ENCODE peak calls at places on chromosomes 12 and 14, in five cellular contexts. E is AG10803, I is BJ, X is right lobe of liver, R is bronchial epithelial cell. O is an unnamed sample.

GRCh38 chr14:71931492-71932228 is 569 bp upstream of the RGS6 start:
- DNase-seq in E (no peak), I (no peak), X (no peak), R (peak; percentile 2), O (no peak)

GRCh38 chr12:124837958-124838803 is 25.5 kb downstream of the SCARB1 start:
- DNase-seq in E (peak; percentile 99), I (peak; percentile 95), X (peak; percentile 95), R (peak; percentile 96), O (peak; percentile 97)

GRCh38 chr12:107929436-107929835 is 154.9 kb downstream of the ASCL4 start:
- DNase-seq in E (peak; percentile 31), I (no peak), X (no peak), R (peak; percentile 28), O (no peak)

GRCh38 chr12:6535960-6536847 is 1.9 kb downstream of the GAPDH start:
- DNase-seq in E (no peak), I (no peak), X (no peak), R (no peak), O (peak; percentile 64)

GRCh38 chr12:5522358-5523335 is 90.7 kb downstream of the NTF3 start:
- DNase-seq in E (no peak), I (no peak), X (no peak), R (no peak), O (no peak)

GRCh38 chr12:47791351-47791746 is 18.3 kb downstream of the SLC48A1 start:
- DNase-seq in E (no peak), I (no peak), X (no peak), R (no peak), O (no peak)

GRCh38 chr12:66596189-66596588 is 82.7 kb downstream of the GRIP1 start:
- DNase-seq in E (peak; percentile 2), I (no peak), X (no peak), R (peak; percentile 67), O (no peak)

GRCh38 chr14:28777773-28778606 is 11.4 kb downstream of the FOXG1 start:
- DNase-seq in E (no peak), I (no peak), X (no peak), R (no peak), O (no peak)

GRCh38 chr12:47277972-47278448 is 198.3 kb upstream of the AMIGO2 start:
- DNase-seq in E (peak; percentile 95), I (peak; percentile 52), X (no peak), R (peak; percentile 98), O (peak; percentile 90)

GRCh38 chr14:34562776-34563150 is 23.3 kb upstream of the EAPP start:
- DNase-seq in E (no peak), I (no peak), X (no peak), R (no peak), O (no peak)

GRCh38 chr12:108630481-108631207 is 3.0 kb downstream of the SELPLG start:
- DNase-seq in E (peak; percentile 77), I (peak; percentile 84), X (no peak), R (peak; percentile 88), O (peak; percentile 89)

GRCh38 chr14:34592623-34593022 is 37.3 kb downstream of the SNX6 start:
- DNase-seq in E (no peak), I (no peak), X (peak; percentile 7), R (no peak), O (no peak)

GRCh38 chr12:89384050-89384749 is 31.9 kb upstream of the DUSP6 start:
- DNase-seq in E (peak; percentile 98), I (peak; percentile 92), X (peak; percentile 76), R (peak; percentile 81), O (no peak)

GRCh38 chr12:116370004-116370404 is 92.5 kb upstream of the MED13L start:
- DNase-seq in E (peak; percentile 94), I (peak; percentile 77), X (no peak), R (no peak), O (peak; percentile 91)

GRCh38 chr12:94815958-94816357 is 165.6 kb upstream of the TMCC3 start:
- DNase-seq in E (no peak), I (no peak), X (no peak), R (no peak), O (no peak)

GRCh38 chr12:54369597-54370217 is 5.4 kb upstream of the GPR84 start:
- DNase-seq in E (no peak), I (no peak), X (no peak), R (no peak), O (peak; percentile 58)

GRCh38 chr14:37791384-37792036 is 196.1 kb downstream of the TTC6 start:
- DNase-seq in E (no peak), I (no peak), X (no peak), R (no peak), O (no peak)

GRCh38 chr14:65412881-65413738 is 580 bp downstream of the FUT8 start:
- DNase-seq in E (peak; percentile 72), I (no peak), X (peak; percentile 51), R (peak; percentile 36), O (peak; percentile 88)

GRCh38 chr14:74618078-74618952 is 6.3 kb upstream of the LTBP2 start:
- DNase-seq in E (peak; percentile 84), I (no peak), X (peak; percentile 86), R (peak; percentile 89), O (peak; percentile 47)

GRCh38 chr12:14948672-14949071 is 10.3 kb upstream of the ERP27 start:
- DNase-seq in E (peak; percentile 82), I (no peak), X (no peak), R (peak; percentile 73), O (no peak)
- H3K4me3 ChIP-seq in E (no peak overlapping the region), I (no peak overlapping the region), X (no peak overlapping the region), R (no peak overlapping the region), O (peak overlapping the region; percentile 42)

GRCh38 chr14:80212025-80212402 is 710 bp upstream of the DIO2 start:
- DNase-seq in E (peak; percentile 60), I (no peak), X (no peak), R (peak; percentile 10), O (no peak)
- H3K4me3 ChIP-seq in E (peak overlapping the region; percentile 50), I (peak overlapping the region; percentile 51), X (no peak overlapping the region), R (no peak overlapping the region), O (peak overlapping the region; percentile 69)

DNA sequence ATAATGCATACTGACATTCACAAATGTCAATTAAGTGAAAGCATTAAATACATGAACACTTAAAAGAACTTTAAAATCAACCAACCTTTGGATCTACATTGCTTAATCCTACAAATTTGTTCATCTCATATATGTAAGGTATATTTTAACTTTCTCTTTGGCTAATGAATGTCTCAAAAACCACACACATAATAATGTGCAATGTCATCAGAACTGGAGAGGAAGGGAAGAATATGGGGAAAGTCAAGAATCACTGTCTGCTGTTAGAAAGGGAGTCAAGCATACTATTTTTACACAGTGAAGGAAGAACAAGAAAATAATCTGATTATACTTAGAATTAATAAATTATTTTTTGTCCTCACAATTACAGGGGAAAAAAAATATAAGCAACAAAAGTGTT is 4.9 kb downstream of the GMFB start:
- DNase-seq in E (no peak), I (no peak), X (no peak), R (no peak), O (no peak)
- H3K4me3 ChIP-seq in E (no peak overlapping the region), I (no peak overlapping the region), X (no peak overlapping the region), R (no peak overlapping the region), O (no peak overlapping the region)

DNA sequence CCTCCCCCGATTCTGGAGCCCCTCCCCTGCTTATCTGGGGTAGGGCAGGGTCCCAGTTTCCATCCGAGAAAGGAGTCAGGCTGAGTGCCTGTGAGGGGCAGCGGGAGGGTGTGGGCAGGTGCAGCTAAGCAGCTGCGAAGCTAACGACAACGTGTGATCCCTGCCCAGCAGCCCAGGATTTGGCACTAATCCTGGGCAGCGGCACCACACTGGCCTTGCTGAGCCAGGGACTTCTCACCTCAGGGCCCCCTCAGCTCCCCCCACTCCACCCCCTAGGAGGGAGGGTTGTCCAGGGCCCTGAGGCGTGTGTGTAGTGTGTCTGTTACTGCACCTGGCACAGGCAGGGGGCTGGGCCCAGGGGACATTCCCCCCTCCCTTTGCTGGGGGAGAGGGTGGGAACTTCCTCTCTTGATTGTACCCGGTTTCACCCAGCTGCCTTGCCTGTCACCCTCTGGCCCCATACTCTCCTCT is 1.8 kb downstream of the SMIM41 start:
- DNase-seq in E (no peak), I (no peak), X (no peak), R (no peak), O (peak; percentile 82)
- H3K4me3 ChIP-seq in E (no peak overlapping the region), I (no peak overlapping the region), X (peak overlapping the region; percentile 20), R (no peak overlapping the region), O (no peak overlapping the region)

DNA sequence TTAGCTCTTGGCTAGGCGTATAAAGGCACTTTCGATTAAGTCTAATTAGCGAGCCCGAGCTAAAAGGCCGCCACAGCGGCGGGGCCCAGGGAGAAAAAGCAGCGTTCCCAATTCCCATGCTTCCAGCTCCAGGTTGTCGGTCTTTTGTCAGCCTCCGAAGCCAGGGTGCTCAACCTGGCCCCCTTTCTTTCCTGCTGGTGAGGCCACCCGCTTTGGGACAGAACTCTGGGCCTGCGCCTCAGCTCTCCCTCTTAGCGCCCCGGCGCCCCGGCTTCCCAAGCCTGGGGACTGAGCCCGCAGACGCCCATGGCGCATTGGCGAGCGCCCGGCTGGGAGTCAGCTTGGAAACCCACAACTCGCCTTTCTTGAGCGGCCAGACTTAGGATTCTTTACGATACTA is 33.4 kb upstream of the TBX5 start:
- DNase-seq in E (no peak), I (no peak), X (no peak), R (no peak), O (no peak)
- H3K4me3 ChIP-seq in E (no peak overlapping the region), I (peak overlapping the region; percentile 20), X (no peak overlapping the region), R (no peak overlapping the region), O (no peak overlapping the region)

GRCh38 chr14:50871914-50872732 is at the start of gene ABHD12B:
- DNase-seq in E (peak; percentile 3), I (no peak), X (no peak), R (no peak), O (peak; percentile 86)
- H3K4me3 ChIP-seq in E (no peak within 1 kb of the TSS), I (no peak within 1 kb of the TSS), X (no peak within 1 kb of the TSS), R (no peak within 1 kb of the TSS), O (peak within 1 kb of the TSS; percentile 50)

DNA sequence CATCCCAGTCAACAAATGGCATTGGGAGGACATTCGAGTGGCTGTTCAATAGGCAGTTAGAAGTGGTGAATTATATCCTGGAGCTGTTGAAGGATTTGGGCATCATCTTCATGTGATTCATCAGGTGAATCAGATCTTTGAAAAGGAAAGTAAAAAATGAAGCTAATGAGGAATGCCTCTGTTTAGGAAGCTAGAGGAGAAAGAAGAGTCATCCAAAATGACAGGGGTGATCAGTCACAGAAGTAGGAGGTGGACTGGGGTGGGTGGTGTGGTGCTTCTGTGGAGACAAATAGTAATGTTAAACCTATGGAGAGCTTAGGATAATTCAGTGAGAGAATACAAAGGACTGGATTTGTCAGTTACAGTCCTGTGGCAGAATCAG is 32.7 kb downstream of the DIP2B start:
- DNase-seq in E (peak; percentile 58), I (no peak), X (no peak), R (peak; percentile 97), O (peak; percentile 87)
- H3K4me3 ChIP-seq in E (no peak overlapping the region), I (no peak overlapping the region), X (no peak overlapping the region), R (no peak overlapping the region), O (no peak overlapping the region)